ENCODE peak calls at places on chromosomes 16 and 17, in seven cellular contexts. O is left ventricle myocardium inferior, J is neuronal stem cell, K is fibroblast of lung, C is lung, T is A549, A is aorta. N is an unnamed sample.

GRCh38 chr17:31442860-31443259 is 51.4 kb downstream of the RAB11FIP4 start:
- DNase-seq in O (no peak), J (no peak), K (no peak), C (no peak), T (no peak), A (no peak), N (no peak)

GRCh38 chr17:67221062-67221998 is 23.7 kb downstream of the HELZ start:
- DNase-seq in O (no peak), J (no peak), K (peak; percentile 38), C (no peak), T (peak; percentile 57), A (no peak), N (no peak)

GRCh38 chr16:79100456-79100855 is 500.1 kb downstream of the MAF start:
- DNase-seq in O (no peak), J (no peak), K (no peak), C (no peak), T (no peak), A (no peak), N (no peak)

GRCh38 chr17:1764274-1764673 is 2.4 kb downstream of the SERPINF1 start:
- DNase-seq in O (peak; percentile 74), J (no peak), K (peak; percentile 83), C (peak; percentile 59), T (no peak), A (peak; percentile 86), N (peak; percentile 76)

GRCh38 chr16:64012166-64012565 is 1109.7 kb downstream of the CDH11 start:
- DNase-seq in O (no peak), J (no peak), K (peak; percentile 56), C (no peak), T (no peak), A (no peak), N (peak; percentile 46)

GRCh38 chr17:76796081-76796480 is 58.2 kb downstream of the MFSD11 start:
- DNase-seq in O (no peak), J (no peak), K (peak; percentile 61), C (no peak), T (no peak), A (no peak), N (peak; percentile 56)

GRCh38 chr17:6099492-6099891 is 29.3 kb downstream of the WSCD1 start:
- DNase-seq in O (no peak), J (no peak), K (no peak), C (no peak), T (no peak), A (no peak), N (no peak)

GRCh38 chr17:72804949-72805348 is 287.5 kb downstream of the SLC39A11 start:
- DNase-seq in O (no peak), J (no peak), K (peak; percentile 8), C (no peak), T (no peak), A (no peak), N (no peak)

GRCh38 chr16:77637939-77638338 is 84.4 kb upstream of the NUDT7 start:
- DNase-seq in O (no peak), J (no peak), K (peak; percentile 54), C (no peak), T (no peak), A (no peak), N (peak; percentile 51)

GRCh38 chr17:11122908-11123307 is 118.1 kb upstream of the SHISA6 start:
- DNase-seq in O (peak; percentile 18), J (no peak), K (no peak), C (no peak), T (no peak), A (no peak), N (no peak)

GRCh38 chr17:62718420-62718819 is 89.7 kb downstream of the MARCHF10 start:
- DNase-seq in O (no peak), J (no peak), K (peak; percentile 86), C (no peak), T (no peak), A (no peak), N (peak; percentile 85)

GRCh38 chr16:14401839-14402115 is 228.3 kb downstream of the PARN start:
- DNase-seq in O (no peak), J (no peak), K (no peak), C (no peak), T (no peak), A (peak; percentile 84), N (peak; percentile 15)

GRCh38 chr16:27228621-27229501 is 25.5 kb downstream of the KDM8 start:
- DNase-seq in O (peak; percentile 58), J (no peak), K (no peak), C (no peak), T (no peak), A (peak; percentile 62), N (no peak)

GRCh38 chr16:73154063-73154870 is 106.3 kb upstream of the ZFHX3 start:
- DNase-seq in O (peak; percentile 48), J (no peak), K (peak; percentile 5), C (no peak), T (no peak), A (no peak), N (no peak)

GRCh38 chr17:55601874-55602364 is 90.7 kb upstream of the SMIM36 start:
- DNase-seq in O (no peak), J (peak; percentile 71), K (no peak), C (no peak), T (peak; percentile 40), A (no peak), N (peak; percentile 34)

GRCh38 chr16:29819506-29819905 is 756 bp upstream of the MVP start:
- DNase-seq in O (no peak), J (no peak), K (no peak), C (no peak), T (peak; percentile 49), A (no peak), N (no peak)

GRCh38 chr16:85173077-85173980 is 61.1 kb upstream of the CIBAR2 start:
- DNase-seq in O (no peak), J (no peak), K (peak; percentile 97), C (no peak), T (peak; percentile 70), A (no peak), N (peak; percentile 93)

GRCh38 chr16:85172465-85173071 is 60.3 kb upstream of the CIBAR2 start:
- DNase-seq in O (no peak), J (no peak), K (peak; percentile 41), C (no peak), T (peak; percentile 66), A (peak; percentile 79), N (no peak)

GRCh38 chr16:85174871-85175723 is 62.8 kb upstream of the CIBAR2 start:
- DNase-seq in O (no peak), J (no peak), K (peak; percentile 39), C (no peak), T (no peak), A (no peak), N (no peak)

GRCh38 chr16:85175724-85176233 is 63.5 kb upstream of the CIBAR2 start:
- DNase-seq in O (no peak), J (no peak), K (no peak), C (no peak), T (no peak), A (no peak), N (no peak)

GRCh38 chr16:85173981-85174751 is 61.9 kb upstream of the CIBAR2 start:
- DNase-seq in O (no peak), J (no peak), K (peak; percentile 91), C (no peak), T (peak; percentile 76), A (peak; percentile 91), N (peak; percentile 82)
- H3K4me1 ChIP-seq in O (peaks cover 77% of the 10 kb centered on the region), J (peaks cover 14% of the 10 kb centered on the region), K (peaks cover 25% of the 10 kb centered on the region), C (peaks cover 6% of the 10 kb centered on the region), T (peaks cover 43% of the 10 kb centered on the region), A (no peaks in the 10 kb centered on the region), N (peaks cover 48% of the 10 kb centered on the region)

GRCh38 chr17:40613755-40614154 is 33.9 kb downstream of the SMARCE1 start:
- DNase-seq in O (no peak), J (no peak), K (no peak), C (no peak), T (no peak), A (no peak), N (no peak)

GRCh38 chr17:40614431-40615294 is 33.0 kb downstream of the SMARCE1 start:
- DNase-seq in O (no peak), J (no peak), K (no peak), C (peak; percentile 19), T (no peak), A (no peak), N (no peak)

GRCh38 chr17:40615989-40616476 is 31.6 kb downstream of the SMARCE1 start:
- DNase-seq in O (no peak), J (no peak), K (no peak), C (no peak), T (no peak), A (no peak), N (no peak)

GRCh38 chr17:40616592-40616991 is 31.0 kb downstream of the SMARCE1 start:
- DNase-seq in O (no peak), J (no peak), K (no peak), C (no peak), T (no peak), A (no peak), N (no peak)

GRCh38 chr17:40615295-40615988 is 32.2 kb downstream of the SMARCE1 start:
- DNase-seq in O (no peak), J (peak; percentile 18), K (peak; percentile 35), C (peak; percentile 46), T (peak; percentile 91), A (no peak), N (peak; percentile 22)
- H3K4me1 ChIP-seq in O (peaks cover 15% of the 10 kb centered on the region), J (peaks cover 4% of the 10 kb centered on the region), K (no peaks in the 10 kb centered on the region), C (no peaks in the 10 kb centered on the region), T (peaks cover 12% of the 10 kb centered on the region), A (no peaks in the 10 kb centered on the region), N (no peaks in the 10 kb centered on the region)

GRCh38 chr16:88330971-88331890 is 51.5 kb upstream of the ZNF469 start:
- DNase-seq in O (no peak), J (no peak), K (no peak), C (no peak), T (no peak), A (no peak), N (no peak)
- H3K4me1 ChIP-seq in O (no peaks in the 10 kb centered on the region), J (peaks cover 2% of the 10 kb centered on the region), K (peaks cover 23% of the 10 kb centered on the region), C (no peaks in the 10 kb centered on the region), T (peaks cover 33% of the 10 kb centered on the region), A (no peaks in the 10 kb centered on the region), N (peaks cover 24% of the 10 kb centered on the region)

GRCh38 chr17:82230627-82231311 is 1.9 kb downstream of the SLC16A3 start:
- DNase-seq in O (peak; percentile 92), J (peak; percentile 74), K (peak; percentile 79), C (peak; percentile 83), T (peak; percentile 79), A (peak; percentile 95), N (peak; percentile 60)

GRCh38 chr17:82232876-82233785 is 4.3 kb downstream of the SLC16A3 start:
- DNase-seq in O (peak; percentile 13), J (no peak), K (no peak), C (no peak), T (no peak), A (peak; percentile 79), N (no peak)

GRCh38 chr17:82231562-82232321 is 2.9 kb downstream of the SLC16A3 start:
- DNase-seq in O (peak; percentile 86), J (no peak), K (peak; percentile 50), C (peak; percentile 88), T (peak; percentile 78), A (peak; percentile 90), N (no peak)

GRCh38 chr17:82231312-82231561 is 2.4 kb downstream of the SLC16A3 start:
- DNase-seq in O (no peak), J (no peak), K (no peak), C (no peak), T (no peak), A (no peak), N (no peak)

DNA sequence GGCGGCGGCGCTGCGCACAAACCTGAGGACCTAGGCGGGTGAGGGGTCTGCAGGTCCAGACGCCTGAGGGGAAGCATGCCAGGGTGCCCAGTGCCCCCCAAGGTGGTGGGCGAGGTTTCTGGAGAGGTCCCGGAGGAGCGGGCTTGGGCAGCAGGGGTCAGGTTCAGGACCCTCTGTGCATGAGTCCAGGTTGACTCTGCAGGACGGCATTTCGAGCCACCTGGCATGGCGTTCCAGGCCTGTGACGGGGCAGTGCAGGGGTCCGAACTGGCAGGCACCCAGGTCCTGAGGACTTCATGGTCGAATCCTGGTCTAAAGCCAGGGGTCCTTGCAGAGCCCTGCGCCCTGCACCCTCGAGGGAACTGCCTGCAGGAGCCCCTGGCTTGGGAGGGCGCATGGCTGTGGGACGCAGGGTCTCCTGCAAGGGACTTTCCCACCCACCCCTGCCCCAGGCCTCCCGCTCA is 3.5 kb downstream of the SLC16A3 start:
- DNase-seq in O (no peak), J (no peak), K (no peak), C (no peak), T (no peak), A (peak; percentile 78), N (no peak)
- H3K4me1 ChIP-seq in O (peaks cover 76% of the 10 kb centered on the region), J (peaks cover 13% of the 10 kb centered on the region), K (peaks cover 25% of the 10 kb centered on the region), C (no peaks in the 10 kb centered on the region), T (peaks cover 61% of the 10 kb centered on the region), A (no peaks in the 10 kb centered on the region), N (peaks cover 49% of the 10 kb centered on the region)